ENCODE peak calls at places on chromosome 20, in seven cellular contexts. J is naive thymus-derived CD8-positive, alpha-beta T cell; A is epithelial cell of esophagus; G is NCI-H774; S is HFFc6; H is activated T-helper 2 cell treated with anti-CD3 and anti-CD28 coated beads, Interferon-gamma antibody, Interleukin-2, Interleukin-4, amounts not matched to agents 10 μg/mL and 5 μg/mL and 100 μg/mL, durations not matched to agents 14 hours and 24 hours and 36 hours; O is endothelial cell. R is an unnamed sample.

GRCh38 chr20:38260025-38260377 is 534 bp downstream of the KIAA1755 start:
- DNase-seq in J (no peak), A (no peak), G (no peak), S (no peak), H (no peak), O (no peak), R (no peak)

GRCh38 chr20:16898433-16898832 is 150.3 kb downstream of the OTOR start:
- DNase-seq in J (no peak), A (no peak), G (no peak), S (no peak), H (no peak), O (no peak), R (no peak)

GRCh38 chr20:58256842-58257241 is 28.4 kb upstream of the ANKRD60 start:
- DNase-seq in J (no peak), A (no peak), G (no peak), S (no peak), H (no peak), O (no peak), R (no peak)

GRCh38 chr20:56111951-56112730 is 106.8 kb upstream of the CBLN4 start:
- DNase-seq in J (no peak), A (no peak), G (no peak), S (no peak), H (no peak), O (no peak), R (no peak)

GRCh38 chr20:48959902-48960550 is 38.5 kb downstream of the ARFGEF2 start:
- DNase-seq in J (no peak), A (peak), G (no peak), S (no peak), H (no peak), O (no peak), R (no peak)

GRCh38 chr20:54554006-54554405 is 78.6 kb downstream of the DOK5 start:
- DNase-seq in J (no peak), A (no peak), G (no peak), S (no peak), H (no peak), O (no peak), R (no peak)

GRCh38 chr20:8221887-8222419 is 89.9 kb downstream of the PLCB1 start:
- DNase-seq in J (no peak), A (no peak), G (no peak), S (no peak), H (no peak), O (no peak), R (no peak)

GRCh38 chr20:61768926-61769832 is 296.5 kb downstream of the TAF4 start:
- DNase-seq in J (no peak), A (no peak), G (no peak), S (no peak), H (no peak), O (no peak), R (no peak)

GRCh38 chr20:52473171-52473570 is 281.6 kb upstream of the ZFP64 start:
- DNase-seq in J (no peak), A (no peak), G (no peak), S (no peak), H (no peak), O (no peak), R (no peak)

GRCh38 chr20:51020657-51021056 is 2.2 kb downstream of the KCNG1 start:
- DNase-seq in J (no peak), A (no peak), G (no peak), S (no peak), H (no peak), O (no peak), R (no peak)

GRCh38 chr20:41138217-41138526 is 829 bp downstream of the PLCG1 start:
- DNase-seq in J (no peak), A (no peak), G (no peak), S (no peak), H (no peak), O (no peak), R (no peak)

GRCh38 chr20:50588034-50588736 is 78.0 kb downstream of the PTPN1 start:
- DNase-seq in J (peak), A (peak), G (no peak), S (peak), H (peak), O (peak), R (peak)

GRCh38 chr20:58723628-58723984 is 31.0 kb downstream of the NPEPL1 start:
- DNase-seq in J (no peak), A (no peak), G (no peak), S (no peak), H (no peak), O (no peak), R (no peak)

GRCh38 chr20:24586523-24586840 is 117.1 kb downstream of the SYNDIG1 start:
- DNase-seq in J (no peak), A (no peak), G (no peak), S (no peak), H (no peak), O (no peak), R (no peak)

GRCh38 chr20:7943891-7944290 is 3.6 kb upstream of the HAO1 start:
- DNase-seq in J (no peak), A (no peak), G (no peak), S (no peak), H (no peak), O (no peak), R (no peak)

GRCh38 chr20:11193241-11193640 is 519.4 kb upstream of the JAG1 start:
- DNase-seq in J (no peak), A (peak), G (no peak), S (no peak), H (no peak), O (no peak), R (no peak)

GRCh38 chr20:36544134-36545018 is 3.1 kb downstream of the MYL9 start:
- DNase-seq in J (no peak), A (peak), G (no peak), S (peak), H (no peak), O (no peak), R (no peak)

GRCh38 chr20:57483287-57484050 is 41.5 kb downstream of the CTCFL start:
- DNase-seq in J (no peak), A (no peak), G (no peak), S (no peak), H (no peak), O (no peak), R (no peak)

GRCh38 chr20:22630698-22631097 is 46.3 kb upstream of the FOXA2 start:
- DNase-seq in J (no peak), A (no peak), G (peak), S (no peak), H (no peak), O (no peak), R (no peak)

GRCh38 chr20:37335642-37336368 is 10.1 kb upstream of the SRC start:
- DNase-seq in J (no peak), A (no peak), G (no peak), S (no peak), H (no peak), O (no peak), R (no peak)

GRCh38 chr20:1335961-1336698 is 7.2 kb upstream of the SDCBP2 start:
- DNase-seq in J (no peak), A (no peak), G (no peak), S (no peak), H (peak), O (no peak), R (no peak)